ENCODE peak calls at places on chromosome 11, in ten cellular contexts. One of them, this sample, is unnamed.

GRCh38 chr11:92826136-92826535 is 143.3 kb upstream of the MTNR1B start:
- DNase-seq in suprapubic skin: no peak
- DNase-seq in GM23338: no peak
- DNase-seq in esophagus muscularis mucosa: no peak
- DNase-seq in HCT116: no peak
- DNase-seq in HepG2: no peak
- DNase-seq in endothelial cell of umbilical vein: no peak
- DNase-seq in SK-N-SH: no peak
- DNase-seq in prostate gland: no peak
- DNase-seq in breast epithelium: no peak
- DNase-seq in this sample: no peak

GRCh38 chr11:80542704-80543103 is 1101.9 kb upstream of the TENM4 start:
- DNase-seq in prostate gland: no peak
- DNase-seq in HepG2: no peak
- DNase-seq in suprapubic skin: no peak
- DNase-seq in SK-N-SH: no peak
- DNase-seq in GM23338: no peak
- DNase-seq in breast epithelium: no peak
- DNase-seq in endothelial cell of umbilical vein: no peak
- DNase-seq in HCT116: no peak
- DNase-seq in esophagus muscularis mucosa: no peak
- DNase-seq in this sample: no peak

GRCh38 chr11:104015649-104016415 is 20.6 kb upstream of the DDI1 start:
- DNase-seq in HCT116: no peak
- DNase-seq in suprapubic skin: no peak
- DNase-seq in prostate gland: no peak
- DNase-seq in esophagus muscularis mucosa: no peak
- DNase-seq in SK-N-SH: no peak
- DNase-seq in HepG2: no peak
- DNase-seq in breast epithelium: no peak
- DNase-seq in GM23338: no peak
- DNase-seq in endothelial cell of umbilical vein: no peak
- DNase-seq in this sample: no peak

GRCh38 chr11:2748814-2749554 is 49.2 kb upstream of the KCNQ1OT1 start:
- DNase-seq in prostate gland: no peak
- DNase-seq in GM23338: no peak
- DNase-seq in breast epithelium: peak
- DNase-seq in SK-N-SH: no peak
- DNase-seq in endothelial cell of umbilical vein: no peak
- DNase-seq in HCT116: no peak
- DNase-seq in esophagus muscularis mucosa: no peak
- DNase-seq in HepG2: no peak
- DNase-seq in suprapubic skin: peak
- DNase-seq in this sample: no peak

GRCh38 chr11:116336540-116336939 is 436.2 kb downstream of the BUD13 start:
- DNase-seq in endothelial cell of umbilical vein: no peak
- DNase-seq in breast epithelium: no peak
- DNase-seq in esophagus muscularis mucosa: peak
- DNase-seq in HCT116: no peak
- DNase-seq in prostate gland: no peak
- DNase-seq in GM23338: no peak
- DNase-seq in suprapubic skin: no peak
- DNase-seq in SK-N-SH: no peak
- DNase-seq in HepG2: no peak
- DNase-seq in this sample: no peak

GRCh38 chr11:64516226-64516625 is 74.8 kb upstream of the SLC22A12 start:
- DNase-seq in GM23338: peak
- DNase-seq in HepG2: no peak
- DNase-seq in HCT116: no peak
- DNase-seq in SK-N-SH: no peak
- DNase-seq in suprapubic skin: no peak
- DNase-seq in breast epithelium: no peak
- DNase-seq in esophagus muscularis mucosa: no peak
- DNase-seq in prostate gland: no peak
- DNase-seq in endothelial cell of umbilical vein: no peak
- DNase-seq in this sample: no peak

GRCh38 chr11:129853508-129854228 is 38.0 kb downstream of the TMEM45B start:
- DNase-seq in suprapubic skin: peak
- DNase-seq in endothelial cell of umbilical vein: no peak
- DNase-seq in prostate gland: peak
- DNase-seq in HepG2: peak
- DNase-seq in esophagus muscularis mucosa: no peak
- DNase-seq in HCT116: no peak
- DNase-seq in breast epithelium: peak
- DNase-seq in GM23338: peak
- DNase-seq in SK-N-SH: peak
- DNase-seq in this sample: peak

GRCh38 chr11:118657238-118657637 is 22.2 kb downstream of the TREH start:
- DNase-seq in breast epithelium: no peak
- DNase-seq in esophagus muscularis mucosa: no peak
- DNase-seq in prostate gland: no peak
- DNase-seq in SK-N-SH: peak
- DNase-seq in GM23338: peak
- DNase-seq in suprapubic skin: no peak
- DNase-seq in HepG2: no peak
- DNase-seq in HCT116: no peak
- DNase-seq in endothelial cell of umbilical vein: no peak
- DNase-seq in this sample: no peak

GRCh38 chr11:29282088-29282487 is 734.7 kb downstream of the KCNA4 start:
- DNase-seq in SK-N-SH: no peak
- DNase-seq in prostate gland: no peak
- DNase-seq in esophagus muscularis mucosa: no peak
- DNase-seq in HepG2: peak
- DNase-seq in breast epithelium: no peak
- DNase-seq in suprapubic skin: no peak
- DNase-seq in endothelial cell of umbilical vein: peak
- DNase-seq in HCT116: peak
- DNase-seq in GM23338: no peak
- DNase-seq in this sample: no peak

GRCh38 chr11:2215561-2216399 is 44.2 kb upstream of the TH start:
- DNase-seq in HepG2: peak
- DNase-seq in HCT116: no peak
- DNase-seq in GM23338: no peak
- DNase-seq in esophagus muscularis mucosa: peak
- DNase-seq in SK-N-SH: peak
- DNase-seq in suprapubic skin: peak
- DNase-seq in endothelial cell of umbilical vein: no peak
- DNase-seq in breast epithelium: peak
- DNase-seq in prostate gland: no peak
- DNase-seq in this sample: no peak

GRCh38 chr11:95337175-95337957 is 106.4 kb upstream of the SESN3 start:
- DNase-seq in esophagus muscularis mucosa: peak
- DNase-seq in endothelial cell of umbilical vein: peak
- DNase-seq in HepG2: no peak
- DNase-seq in SK-N-SH: no peak
- DNase-seq in suprapubic skin: peak
- DNase-seq in breast epithelium: no peak
- DNase-seq in GM23338: peak
- DNase-seq in HCT116: no peak
- DNase-seq in prostate gland: peak
- DNase-seq in this sample: peak

GRCh38 chr11:773830-774229 is 3.5 kb downstream of the GATD1 start:
- DNase-seq in HCT116: no peak
- DNase-seq in breast epithelium: no peak
- DNase-seq in suprapubic skin: no peak
- DNase-seq in esophagus muscularis mucosa: no peak
- DNase-seq in prostate gland: no peak
- DNase-seq in SK-N-SH: no peak
- DNase-seq in GM23338: no peak
- DNase-seq in endothelial cell of umbilical vein: no peak
- DNase-seq in HepG2: no peak
- DNase-seq in this sample: no peak

GRCh38 chr11:45333506-45333971 is 47.4 kb upstream of the SYT13 start:
- DNase-seq in esophagus muscularis mucosa: peak
- DNase-seq in endothelial cell of umbilical vein: peak
- DNase-seq in prostate gland: no peak
- DNase-seq in suprapubic skin: no peak
- DNase-seq in HCT116: peak
- DNase-seq in SK-N-SH: peak
- DNase-seq in HepG2: peak
- DNase-seq in GM23338: peak
- DNase-seq in breast epithelium: no peak
- DNase-seq in this sample: peak

GRCh38 chr11:57901278-57901677 is 122.4 kb upstream of the OR9Q1 start:
- DNase-seq in breast epithelium: no peak
- DNase-seq in endothelial cell of umbilical vein: no peak
- DNase-seq in GM23338: no peak
- DNase-seq in HCT116: no peak
- DNase-seq in prostate gland: no peak
- DNase-seq in esophagus muscularis mucosa: no peak
- DNase-seq in HepG2: no peak
- DNase-seq in SK-N-SH: no peak
- DNase-seq in suprapubic skin: no peak
- DNase-seq in this sample: no peak
- TF ChIP-seq POLR2AphosphoS5 in breast epithelium: no peak
- TF ChIP-seq POLR2AphosphoS5 in endothelial cell of umbilical vein: no peak
- TF ChIP-seq POLR2AphosphoS5 in GM23338: no peak
- TF ChIP-seq POLR2AphosphoS5 in HCT116: no peak
- TF ChIP-seq POLR2AphosphoS5 in prostate gland: no peak
- TF ChIP-seq POLR2AphosphoS5 in esophagus muscularis mucosa: no peak
- TF ChIP-seq POLR2AphosphoS5 in HepG2: no peak
- TF ChIP-seq POLR2AphosphoS5 in SK-N-SH: no peak
- TF ChIP-seq POLR2AphosphoS5 in suprapubic skin: no peak
- TF ChIP-seq POLR2AphosphoS5 in this sample: no peak

GRCh38 chr11:71437399-71437798 is 10.8 kb downstream of the DHCR7 start:
- DNase-seq in prostate gland: no peak
- DNase-seq in suprapubic skin: no peak
- DNase-seq in GM23338: no peak
- DNase-seq in HCT116: no peak
- DNase-seq in breast epithelium: no peak
- DNase-seq in SK-N-SH: no peak
- DNase-seq in esophagus muscularis mucosa: no peak
- DNase-seq in HepG2: no peak
- DNase-seq in endothelial cell of umbilical vein: no peak
- DNase-seq in this sample: no peak

GRCh38 chr11:71440021-71440755 is 8.0 kb downstream of the DHCR7 start:
- DNase-seq in suprapubic skin: no peak
- DNase-seq in HCT116: no peak
- DNase-seq in GM23338: no peak
- DNase-seq in SK-N-SH: no peak
- DNase-seq in prostate gland: no peak
- DNase-seq in breast epithelium: no peak
- DNase-seq in endothelial cell of umbilical vein: no peak
- DNase-seq in HepG2: no peak
- DNase-seq in esophagus muscularis mucosa: no peak
- DNase-seq in this sample: no peak

GRCh38 chr11:71438650-71439049 is 9.5 kb downstream of the DHCR7 start:
- DNase-seq in prostate gland: no peak
- DNase-seq in GM23338: no peak
- DNase-seq in HCT116: no peak
- DNase-seq in esophagus muscularis mucosa: no peak
- DNase-seq in suprapubic skin: peak
- DNase-seq in HepG2: no peak
- DNase-seq in SK-N-SH: no peak
- DNase-seq in breast epithelium: no peak
- DNase-seq in endothelial cell of umbilical vein: no peak
- DNase-seq in this sample: no peak

GRCh38 chr11:71436861-71437260 is 11.3 kb downstream of the DHCR7 start:
- DNase-seq in HCT116: no peak
- DNase-seq in breast epithelium: no peak
- DNase-seq in GM23338: no peak
- DNase-seq in endothelial cell of umbilical vein: no peak
- DNase-seq in HepG2: no peak
- DNase-seq in prostate gland: no peak
- DNase-seq in esophagus muscularis mucosa: no peak
- DNase-seq in SK-N-SH: no peak
- DNase-seq in suprapubic skin: no peak
- DNase-seq in this sample: no peak

GRCh38 chr11:71437879-71438278 is 10.3 kb downstream of the DHCR7 start:
- DNase-seq in HepG2: no peak
- DNase-seq in GM23338: no peak
- DNase-seq in endothelial cell of umbilical vein: no peak
- DNase-seq in HCT116: no peak
- DNase-seq in SK-N-SH: no peak
- DNase-seq in esophagus muscularis mucosa: no peak
- DNase-seq in suprapubic skin: no peak
- DNase-seq in breast epithelium: no peak
- DNase-seq in prostate gland: no peak
- DNase-seq in this sample: no peak
- TF ChIP-seq CTCF in HepG2: no peak
- TF ChIP-seq CTCF in GM23338: no peak
- TF ChIP-seq CTCF in endothelial cell of umbilical vein: no peak
- TF ChIP-seq CTCF in HCT116: no peak
- TF ChIP-seq CTCF in SK-N-SH: no peak
- TF ChIP-seq CTCF in esophagus muscularis mucosa: no peak
- TF ChIP-seq CTCF in suprapubic skin: no peak
- TF ChIP-seq CTCF in breast epithelium: no peak
- TF ChIP-seq CTCF in prostate gland: no peak
- TF ChIP-seq CTCF in this sample: no peak

DNA sequence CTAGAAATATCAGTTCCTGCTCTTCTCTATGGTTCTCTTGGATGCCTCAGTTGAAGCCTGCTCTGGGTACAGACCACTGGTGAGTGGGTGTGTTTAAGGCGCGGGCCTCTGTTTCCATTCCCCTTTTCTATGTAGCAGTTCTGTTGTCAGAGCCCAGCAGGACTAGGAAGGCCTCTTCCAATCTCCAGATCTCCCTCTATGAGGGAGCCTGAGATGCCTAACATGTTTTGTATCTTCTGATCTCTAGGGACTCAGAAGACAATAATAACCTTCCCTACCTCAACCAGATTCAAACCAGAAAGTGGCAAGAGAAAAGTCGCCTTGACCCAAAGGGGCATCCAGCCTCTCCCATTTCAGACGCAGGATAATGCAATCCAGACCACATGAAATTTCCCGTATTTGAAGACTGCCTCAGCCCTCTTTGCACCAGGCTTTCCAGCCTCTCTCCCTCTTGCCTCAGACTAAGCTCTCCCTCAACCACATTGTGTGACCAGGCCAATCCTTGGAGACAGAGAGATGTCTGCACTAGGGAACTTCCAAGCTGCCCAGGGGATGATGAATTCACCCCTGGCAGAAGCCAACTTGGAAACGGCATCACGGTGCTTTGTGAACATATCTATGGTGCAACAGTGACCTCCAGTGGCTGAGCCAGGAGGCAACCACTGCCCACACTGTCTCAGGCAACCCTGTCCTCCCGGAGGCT is 150.1 kb upstream of the UBASH3B start:
- DNase-seq in HepG2: peak
- DNase-seq in endothelial cell of umbilical vein: peak
- DNase-seq in HCT116: peak
- DNase-seq in suprapubic skin: peak
- DNase-seq in prostate gland: peak
- DNase-seq in breast epithelium: peak
- DNase-seq in GM23338: peak
- DNase-seq in SK-N-SH: peak
- DNase-seq in esophagus muscularis mucosa: peak
- DNase-seq in this sample: peak
- TF ChIP-seq POLR2AphosphoS5 in HepG2: no peak
- TF ChIP-seq POLR2AphosphoS5 in endothelial cell of umbilical vein: no peak
- TF ChIP-seq POLR2AphosphoS5 in HCT116: no peak
- TF ChIP-seq POLR2AphosphoS5 in suprapubic skin: peak
- TF ChIP-seq POLR2AphosphoS5 in prostate gland: peak
- TF ChIP-seq POLR2AphosphoS5 in breast epithelium: peak
- TF ChIP-seq POLR2AphosphoS5 in GM23338: no peak
- TF ChIP-seq POLR2AphosphoS5 in SK-N-SH: no peak
- TF ChIP-seq POLR2AphosphoS5 in esophagus muscularis mucosa: peak
- TF ChIP-seq POLR2AphosphoS5 in this sample: peak

DNA sequence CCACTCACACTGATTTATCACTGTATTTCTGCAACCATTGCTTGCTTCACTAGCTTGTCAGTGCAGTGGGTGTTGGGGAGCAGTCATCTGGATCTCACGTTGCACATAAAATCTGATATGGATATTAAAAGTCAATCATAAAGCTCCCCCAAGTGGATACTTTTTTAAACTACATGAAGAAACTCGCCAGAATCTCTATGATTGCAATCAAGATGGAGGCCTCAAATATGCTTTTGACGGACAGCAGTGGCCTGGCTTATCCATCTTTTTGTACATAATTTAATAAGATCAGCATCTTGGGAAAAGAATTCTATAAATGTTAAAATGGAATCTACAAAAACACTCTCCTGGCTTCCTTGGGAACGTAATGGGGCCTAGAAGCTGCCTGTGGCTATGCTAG is 137.7 kb downstream of the WT1 start:
- DNase-seq in HCT116: peak
- DNase-seq in HepG2: no peak
- DNase-seq in endothelial cell of umbilical vein: peak
- DNase-seq in SK-N-SH: peak
- DNase-seq in esophagus muscularis mucosa: no peak
- DNase-seq in breast epithelium: no peak
- DNase-seq in prostate gland: peak
- DNase-seq in suprapubic skin: no peak
- DNase-seq in GM23338: peak
- DNase-seq in this sample: no peak
- TF ChIP-seq CTCF in HCT116: peak
- TF ChIP-seq CTCF in HepG2: no peak
- TF ChIP-seq CTCF in endothelial cell of umbilical vein: no peak
- TF ChIP-seq CTCF in SK-N-SH: peak
- TF ChIP-seq CTCF in esophagus muscularis mucosa: peak
- TF ChIP-seq CTCF in breast epithelium: no peak
- TF ChIP-seq CTCF in prostate gland: peak
- TF ChIP-seq CTCF in suprapubic skin: peak
- TF ChIP-seq CTCF in GM23338: peak
- TF ChIP-seq CTCF in this sample: peak